ENCODE peak calls at places on chromosomes 12 and 14, in six cellular contexts. R is aorta, W is transverse colon, H is mammary epithelial cell, N is upper lobe of right lung, I is trophoblast cell. D is an unnamed sample.

GRCh38 chr12:6963016-6963731 is 7.3 kb downstream of the PHB2 start:
- DNase-seq in I (peak; percentile 87), W (peak; percentile 95), H (peak; percentile 87), N (peak; percentile 96), R (peak; percentile 75), D (peak; percentile 88)

GRCh38 chr12:25248137-25248536 is 2.6 kb downstream of the KRAS start:
- DNase-seq in I (no peak), N (no peak), W (no peak), H (no peak), R (no peak), D (no peak)

GRCh38 chr14:52455291-52456088 is 96.8 kb downstream of the TXNDC16 start:
- DNase-seq in N (no peak), I (no peak), R (no peak), W (no peak), H (peak; percentile 78), D (peak; percentile 2)

GRCh38 chr14:24838945-24839616 is 205.1 kb upstream of the GZMB start:
- DNase-seq in N (no peak), W (peak; percentile 33), I (no peak), R (no peak), H (no peak), D (no peak)

GRCh38 chr14:89000007-89000942 is 175.8 kb downstream of the TTC8 start:
- DNase-seq in N (peak; percentile 76), H (peak; percentile 93), R (no peak), I (peak; percentile 87), W (peak; percentile 68), D (peak; percentile 89)

GRCh38 chr12:8644345-8645248 is 18.0 kb downstream of the MFAP5 start:
- DNase-seq in H (peak; percentile 68), N (no peak), R (no peak), W (no peak), I (peak; percentile 48), D (no peak)

GRCh38 chr14:80356413-80356812 is 145.1 kb upstream of the DIO2 start:
- DNase-seq in N (no peak), W (no peak), R (no peak), I (no peak), H (no peak), D (no peak)

GRCh38 chr12:93524386-93525133 is 47.9 kb upstream of the SOCS2 start:
- DNase-seq in N (no peak), I (no peak), R (no peak), H (no peak), W (no peak), D (no peak)

GRCh38 chr12:52279683-52280318 is 5.4 kb downstream of the KRT86 start:
- DNase-seq in W (no peak), N (no peak), I (peak; percentile 57), R (no peak), H (no peak), D (no peak)

GRCh38 chr14:45112886-45113772 is 21.2 kb downstream of the FKBP3 start:
- DNase-seq in N (no peak), H (no peak), I (peak; percentile 24), W (no peak), R (no peak), D (no peak)

GRCh38 chr12:96256672-96257361 is 62.6 kb downstream of the ELK3 start:
- DNase-seq in H (no peak), I (no peak), N (no peak), W (no peak), R (no peak), D (no peak)

GRCh38 chr12:11861155-11861863 is 209.4 kb upstream of the BCL2L14 start:
- DNase-seq in N (no peak), H (no peak), R (no peak), W (no peak), I (no peak), D (no peak)

GRCh38 chr14:59189822-59190368 is 1.4 kb downstream of the DAAM1 start:
- DNase-seq in N (peak; percentile 85), R (peak; percentile 94), H (peak; percentile 89), W (peak; percentile 90), I (peak; percentile 97), D (peak; percentile 89)

DNA sequence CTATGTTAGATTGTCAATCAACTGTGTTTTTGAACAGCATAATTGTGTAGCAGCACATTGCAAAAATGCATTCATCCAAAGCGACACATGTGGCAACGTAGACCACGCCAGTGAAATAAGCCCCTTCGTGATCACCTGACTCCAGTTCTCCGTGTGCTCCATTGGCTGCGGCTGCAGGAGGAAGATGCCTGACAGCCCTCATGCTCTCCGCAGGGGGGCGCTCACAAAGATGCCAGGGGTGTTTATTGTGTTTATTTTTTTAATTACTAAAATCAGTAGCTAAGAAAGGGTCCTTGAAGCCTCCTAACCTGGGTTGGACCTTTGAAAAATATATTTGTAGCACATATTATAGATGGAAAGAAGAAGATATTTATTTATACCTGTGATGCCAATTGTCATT is 116.3 kb downstream of the SLC15A4 start:
- DNase-seq in W (no peak), I (no peak), H (no peak), R (no peak), N (no peak), D (no peak)
- H3K27ac ChIP-seq in W (no peak overlapping the region), I (no peak overlapping the region), H (no peak overlapping the region), R (no peak overlapping the region), N (no peak overlapping the region), D (no peak overlapping the region)

DNA sequence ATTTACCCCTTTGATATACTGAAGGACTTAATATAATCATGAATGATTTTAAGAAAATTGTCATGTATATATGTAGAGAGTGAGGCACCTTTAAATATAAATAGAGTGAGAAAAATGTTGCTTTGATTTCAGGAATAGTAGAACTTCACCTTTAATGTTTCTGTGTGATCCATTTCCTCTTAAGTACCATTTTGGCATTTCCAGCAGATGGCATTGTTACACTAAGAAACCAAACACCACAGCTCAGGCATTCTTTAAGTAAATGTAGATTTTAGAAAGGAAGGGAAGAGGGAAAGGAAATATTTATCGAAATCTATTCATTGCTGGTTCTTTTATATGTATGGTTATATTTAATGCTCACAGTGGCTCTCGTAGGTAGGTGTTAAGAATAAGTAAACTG is 556.7 kb upstream of the FBXO33 start:
- DNase-seq in R (no peak), H (no peak), N (no peak), W (no peak), I (peak; percentile 39), D (peak; percentile 1)
- H3K27ac ChIP-seq in R (no peak overlapping the region), H (no peak overlapping the region), N (no peak overlapping the region), W (no peak overlapping the region), I (no peak overlapping the region), D (no peak overlapping the region)

DNA sequence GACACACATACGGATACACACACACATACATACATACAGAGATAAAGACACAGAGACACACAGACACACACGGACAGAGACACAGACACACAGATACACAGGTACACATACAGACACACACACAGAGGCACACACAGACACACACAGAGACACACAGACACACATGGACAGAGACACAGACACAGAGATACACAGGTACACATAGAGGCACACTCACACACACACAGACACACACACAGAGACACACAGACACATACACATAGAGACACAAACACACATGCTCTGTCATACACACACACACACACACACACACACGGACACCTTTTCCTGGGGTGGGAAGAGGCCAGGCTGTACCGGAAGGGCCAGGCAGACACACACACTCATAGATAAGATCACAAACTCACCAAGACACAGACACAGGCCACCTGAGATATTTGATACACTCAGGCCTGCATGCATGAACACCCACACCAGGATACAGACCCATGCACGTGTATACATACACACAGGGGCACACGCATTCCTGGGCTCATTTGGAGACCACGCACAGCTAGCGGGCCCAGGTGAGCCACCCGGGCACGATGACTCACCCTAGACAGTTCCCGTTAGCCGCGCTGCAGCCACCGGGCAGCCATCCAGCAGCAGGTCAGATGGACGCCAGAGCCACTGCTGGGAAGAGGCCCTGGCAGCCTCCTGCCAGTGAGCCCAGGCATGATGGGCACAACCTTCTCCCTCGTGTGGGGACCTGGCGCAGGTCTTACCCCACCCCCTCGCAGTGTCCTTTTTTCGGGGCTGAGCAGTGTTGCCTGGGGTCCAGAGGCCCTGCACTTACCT is 1.8 kb upstream of the AHNAK2 start:
- DNase-seq in I (peak; percentile 63), H (peak; percentile 69), R (peak; percentile 81), N (peak; percentile 87), W (no peak), D (peak; percentile 58)
- H3K27ac ChIP-seq in I (no peak overlapping the region), H (no peak overlapping the region), R (no peak overlapping the region), N (no peak overlapping the region), W (peak overlapping the region; percentile 30), D (peak overlapping the region; percentile 100)

GRCh38 chr12:128267651-128268347 is 829 bp downstream of the TMEM132C start:
- DNase-seq in W (no peak), N (no peak), R (no peak), I (no peak), H (no peak), D (no peak)
- H3K27ac ChIP-seq in W (no peak overlapping the region), N (no peak overlapping the region), R (no peak overlapping the region), I (no peak overlapping the region), H (no peak overlapping the region), D (no peak overlapping the region)

GRCh38 chr14:53741379-53742225 is 215.0 kb downstream of the BMP4 start:
- DNase-seq in I (no peak), H (no peak), N (no peak), R (no peak), W (no peak), D (no peak)
- H3K27ac ChIP-seq in I (no peak overlapping the region), H (no peak overlapping the region), N (no peak overlapping the region), R (no peak overlapping the region), W (no peak overlapping the region), D (no peak overlapping the region)

GRCh38 chr14:101024686-101025085 is 121.2 kb upstream of the RTL1 start:
- DNase-seq in I (no peak), N (peak; percentile 15), H (no peak), W (no peak), R (peak; percentile 14), D (no peak)
- H3K27ac ChIP-seq in I (no peak overlapping the region), N (no peak overlapping the region), H (no peak overlapping the region), W (no peak overlapping the region), R (no peak overlapping the region), D (no peak overlapping the region)

GRCh38 chr14:55973285-55973800 is 144.9 kb upstream of the PELI2 start:
- DNase-seq in H (no peak), R (no peak), N (no peak), I (no peak), W (no peak), D (no peak)

GRCh38 chr14:55974046-55974582 is 144.1 kb upstream of the PELI2 start:
- DNase-seq in N (no peak), I (no peak), H (no peak), W (no peak), R (no peak), D (no peak)

GRCh38 chr14:55964081-55964480 is 154.1 kb upstream of the PELI2 start:
- DNase-seq in H (no peak), N (no peak), I (peak; percentile 3), W (no peak), R (no peak), D (no peak)

GRCh38 chr14:55965851-55966250 is 152.4 kb upstream of the PELI2 start:
- DNase-seq in I (no peak), H (no peak), N (no peak), R (no peak), W (no peak), D (no peak)

GRCh38 chr14:55968741-55969140 is 149.5 kb upstream of the PELI2 start:
- DNase-seq in R (no peak), H (no peak), W (no peak), N (no peak), I (no peak), D (no peak)
- H3K27ac ChIP-seq in R (no peak overlapping the region), H (no peak overlapping the region), W (no peak overlapping the region), N (no peak overlapping the region), I (no peak overlapping the region), D (no peak overlapping the region)